ENCODE peak calls at places on chromosomes 5 and 9, in four cellular contexts. X is endodermal cell, Q is esophagus squamous epithelium, V is colonic mucosa. M is an unnamed sample. For H3K4me1, the result is how much of the 10 kb centered on the place peaks cover.

GRCh38 chr9:109861918-109862317 is 81.9 kb downstream of the PALM2AKAP2 start:
- DNase-seq in X (no peak), Q (no peak), V (no peak), M (no peak)

GRCh38 chr9:118643118-118643517 is 726.1 kb downstream of the BRINP1 start:
- DNase-seq in X (peak), Q (no peak), V (no peak), M (no peak)

GRCh38 chr5:11046160-11046559 is 285.1 kb upstream of the DAP start:
- DNase-seq in X (peak), Q (no peak), V (no peak), M (no peak)

GRCh38 chr5:157651623-157652376 is 438 bp downstream of the SOX30 start:
- DNase-seq in X (peak), Q (peak), V (peak), M (peak)

GRCh38 chr5:172953776-172954189 is 5.4 kb upstream of the RPL26L1 start:
- DNase-seq in X (no peak), Q (no peak), V (no peak), M (no peak)

GRCh38 chr9:93081931-93082330 is 14.1 kb upstream of the CARD19 start:
- DNase-seq in X (peak), Q (no peak), V (peak), M (no peak)

GRCh38 chr5:137753227-137753985 is 757 bp downstream of the HNRNPA0 start:
- DNase-seq in X (peak), Q (no peak), V (peak), M (peak)

GRCh38 chr5:74179183-74179582 is 461.3 kb downstream of the ENC1 start:
- DNase-seq in X (no peak), Q (no peak), V (no peak), M (no peak)

DNA sequence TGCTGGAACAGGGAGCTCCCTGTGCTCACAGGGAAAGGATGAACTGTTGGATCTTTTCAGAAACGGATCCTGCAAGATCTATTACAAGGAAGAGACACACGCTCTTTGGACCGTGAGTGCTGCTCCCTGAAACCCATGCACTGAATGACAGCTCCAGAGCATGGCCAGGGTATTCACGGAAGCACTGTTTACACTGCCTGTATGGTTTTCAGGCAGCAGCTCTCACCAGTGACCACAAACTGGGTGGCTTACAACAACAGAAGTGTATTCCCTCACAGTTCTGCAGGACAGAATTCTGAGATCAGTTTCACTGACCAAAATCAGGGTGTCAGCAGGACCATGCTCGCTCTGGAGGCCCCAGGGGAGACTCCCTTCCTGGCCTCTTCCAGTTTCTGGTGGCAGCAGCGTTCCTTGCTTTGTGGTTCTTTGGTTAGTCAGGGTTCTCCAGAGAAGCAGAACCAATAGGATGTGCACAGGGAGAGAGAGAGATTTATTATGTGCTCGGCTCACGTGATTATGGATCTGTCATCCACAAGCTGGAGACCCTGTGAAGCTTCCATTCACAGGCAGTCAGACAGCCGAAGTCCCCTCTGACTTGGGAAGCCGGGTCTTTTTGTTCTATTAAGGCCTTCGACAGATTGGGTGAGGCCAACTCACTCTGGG is 52.6 kb downstream of the SEMA4D start:
- DNase-seq in X (no peak), Q (no peak), V (no peak), M (peak)
- H3K4me1 ChIP-seq in X (under half), Q (under half), V (under half), M (under half)

GRCh38 chr5:107457881-107458280 is 212.9 kb downstream of the EFNA5 start:
- DNase-seq in X (no peak), Q (no peak), V (no peak), M (no peak)

GRCh38 chr5:107461770-107462169 is 209.0 kb downstream of the EFNA5 start:
- DNase-seq in X (no peak), Q (no peak), V (no peak), M (no peak)

GRCh38 chr5:107458322-107458721 is 212.4 kb downstream of the EFNA5 start:
- DNase-seq in X (no peak), Q (no peak), V (no peak), M (no peak)

GRCh38 chr5:107457138-107457537 is 213.6 kb downstream of the EFNA5 start:
- DNase-seq in X (no peak), Q (no peak), V (no peak), M (no peak)

DNA sequence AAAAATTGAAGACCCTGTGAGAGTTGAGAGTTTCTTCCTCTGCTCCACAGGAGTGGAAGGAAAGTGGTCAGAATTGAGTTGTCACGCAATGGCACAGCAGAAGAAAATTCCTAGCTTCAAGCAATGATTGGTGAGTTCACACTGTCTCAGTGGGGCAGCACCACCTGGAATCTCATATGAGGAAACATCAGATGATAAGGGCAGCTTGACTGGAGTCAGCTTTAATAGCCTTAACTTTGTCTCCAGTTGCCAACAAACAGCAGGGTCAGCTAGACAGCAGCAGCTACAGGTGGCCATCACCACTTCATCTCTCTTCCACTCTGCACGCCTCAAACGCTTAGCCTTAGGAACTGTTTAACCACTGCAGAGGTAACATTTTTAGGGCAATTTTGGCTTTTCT is 211.1 kb downstream of the EFNA5 start:
- DNase-seq in X (no peak), Q (no peak), V (no peak), M (no peak)
- H3K27ac ChIP-seq in X (no peak), Q (no peak), V (no peak), M (no peak)

GRCh38 chr9:95316794-95317118 is 753 bp downstream of the FANCC start:
- DNase-seq in X (peak), Q (no peak), V (peak), M (peak)
- TF ChIP-seq CTCF in X (no peak), Q (no peak), V (no peak), M (no peak)

DNA sequence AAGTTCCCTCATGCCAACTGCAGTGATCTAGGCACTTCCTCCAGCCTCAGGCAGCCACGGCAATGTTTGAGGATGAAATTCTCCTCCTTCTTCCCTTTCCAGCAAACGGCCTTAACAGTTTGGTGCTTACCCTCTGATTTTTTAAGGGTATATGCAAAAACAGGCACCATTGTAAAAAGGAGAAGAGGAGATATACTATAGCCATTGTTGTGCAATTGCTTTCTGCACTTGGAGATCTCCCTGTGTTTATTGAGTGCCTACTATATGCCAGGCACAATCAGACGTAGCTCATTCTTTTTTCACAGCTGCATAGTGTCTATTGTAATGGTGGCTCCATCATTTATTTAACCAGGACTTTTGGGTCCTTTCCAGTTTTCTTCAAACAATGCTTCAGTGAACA is 29.5 kb downstream of the GSN start:
- DNase-seq in X (no peak), Q (no peak), V (no peak), M (no peak)
- H3K4me1 ChIP-seq in X (under half), Q (under half), V (under half), M (under half)

GRCh38 chr9:98095401-98095800 is 23.6 kb downstream of the TRIM14 start:
- DNase-seq in X (peak), Q (no peak), V (no peak), M (no peak)

GRCh38 chr9:98094851-98095250 is 24.2 kb downstream of the TRIM14 start:
- DNase-seq in X (no peak), Q (no peak), V (no peak), M (no peak)

GRCh38 chr9:98097836-98098235 is 21.2 kb downstream of the TRIM14 start:
- DNase-seq in X (peak), Q (no peak), V (no peak), M (no peak)

GRCh38 chr9:98094316-98094715 is 24.7 kb downstream of the TRIM14 start:
- DNase-seq in X (peak), Q (no peak), V (no peak), M (no peak)

DNA sequence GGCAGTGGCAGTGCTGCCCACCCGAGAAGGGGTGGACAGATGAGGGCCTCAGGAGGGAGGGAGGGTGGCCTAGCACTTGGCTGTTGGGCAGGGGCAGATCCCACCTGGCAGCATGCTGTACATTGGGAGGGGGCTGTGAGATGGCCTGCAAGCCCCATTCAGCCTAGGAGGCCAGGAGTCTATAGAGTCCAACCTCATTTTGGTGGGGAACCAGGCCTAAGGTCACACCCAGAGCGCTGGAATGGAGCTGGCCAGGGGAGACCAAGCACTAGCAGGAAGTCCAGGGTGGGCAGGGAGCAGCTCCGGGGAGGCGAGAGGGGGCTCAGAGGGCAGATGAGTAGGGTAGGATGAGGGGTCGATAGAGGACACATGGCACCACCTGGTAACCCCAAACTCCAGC is 22.9 kb downstream of the TRIM14 start:
- DNase-seq in X (peak), Q (no peak), V (no peak), M (no peak)
- H3K27ac ChIP-seq in X (no peak), Q (no peak), V (no peak), M (no peak)

DNA sequence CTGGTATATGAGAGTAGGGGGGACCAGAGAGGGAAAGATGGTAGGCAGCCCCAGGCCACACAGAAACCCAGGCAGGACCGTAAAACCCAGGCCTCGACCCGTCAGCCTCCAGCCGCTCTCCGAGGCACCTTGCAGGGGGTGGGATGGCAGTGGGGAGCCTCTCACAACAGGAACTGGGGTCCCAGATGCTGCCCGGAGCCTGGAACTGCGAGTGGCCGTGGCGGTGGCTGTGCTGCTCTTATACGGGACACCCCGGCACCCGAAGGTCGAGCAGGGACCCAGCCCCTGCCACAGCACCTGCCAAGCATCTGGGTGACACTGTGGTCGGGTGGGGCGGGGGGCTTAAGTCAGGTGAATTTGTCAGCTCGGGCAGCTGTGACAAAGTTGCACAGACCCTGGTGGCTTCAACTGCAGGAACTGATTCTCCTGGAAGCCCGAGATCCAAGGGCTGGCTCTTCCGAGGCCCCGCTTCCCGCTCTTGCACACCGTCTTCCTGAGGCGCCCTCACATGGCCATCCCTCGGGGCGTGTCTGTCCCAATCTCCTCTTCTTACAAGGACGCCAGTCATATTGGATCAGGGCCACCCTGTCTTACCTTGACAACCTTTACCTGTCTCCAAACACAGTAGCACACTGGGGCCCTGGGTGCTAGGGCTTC is 47.6 kb upstream of the EGFL7 start:
- DNase-seq in X (peak), Q (no peak), V (peak), M (no peak)
- TF ChIP-seq CTCF in X (peak), Q (no peak), V (no peak), M (no peak)

GRCh38 chr5:80198399-80198798 is 57.4 kb downstream of the SERINC5 start:
- DNase-seq in X (no peak), Q (no peak), V (no peak), M (no peak)

GRCh38 chr5:80193421-80193820 is 62.4 kb downstream of the SERINC5 start:
- DNase-seq in X (no peak), Q (no peak), V (no peak), M (no peak)

GRCh38 chr5:80194470-80194869 is 61.4 kb downstream of the SERINC5 start:
- DNase-seq in X (peak), Q (no peak), V (no peak), M (no peak)

GRCh38 chr5:80198920-80199319 is 56.9 kb downstream of the SERINC5 start:
- DNase-seq in X (no peak), Q (no peak), V (no peak), M (no peak)

GRCh38 chr5:80195837-80196400 is 59.9 kb downstream of the SERINC5 start:
- DNase-seq in X (peak), Q (no peak), V (no peak), M (no peak)
- H3K4me1 ChIP-seq in X (under half), Q (under half), V (under half), M (under half)

DNA sequence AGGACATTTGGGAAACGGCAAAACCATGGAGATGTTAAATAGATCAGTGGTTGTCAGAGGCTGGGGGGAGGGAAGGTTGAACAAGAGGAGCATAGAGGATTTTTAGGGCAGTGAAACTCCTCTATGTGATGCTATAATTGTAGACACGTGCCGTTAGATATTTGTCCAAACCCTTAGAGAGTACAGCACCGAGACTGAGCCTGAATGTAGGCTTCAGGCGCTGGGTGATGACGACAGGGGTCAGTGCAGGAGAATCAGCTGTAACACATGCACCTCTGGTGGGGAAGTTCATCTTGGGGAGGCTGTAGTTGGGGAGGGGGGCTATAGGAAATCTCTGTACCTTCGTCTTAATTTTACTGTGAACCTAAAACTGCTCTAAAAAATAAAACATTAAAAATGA is 22.2 kb upstream of the CLPTM1L start:
- DNase-seq in X (no peak), Q (no peak), V (no peak), M (no peak)
- H3K27ac ChIP-seq in X (no peak), Q (no peak), V (no peak), M (no peak)

M was measured in Peyer's patch.